ENCODE peak calls at places on chromosomes 16 and 17, in nine cellular contexts. Q is HCT116, X is foreskin keratinocyte, W is left lung, U is endodermal cell, M is aorta, S is tibial artery, H is mammary epithelial cell, L is GM23338. E is an unnamed sample.
A peak's percentile ranks its signal among the peaks of the same experiment; 100 is the strongest.

GRCh38 chr17:17484451-17484899 is 7.7 kb downstream of the MED9 start:
- DNase-seq in M (no peak), X (no peak), Q (no peak), U (no peak), S (no peak), H (no peak), L (no peak), W (no peak), E (no peak)

GRCh38 chr17:55420776-55421178 is 858 bp downstream of the MMD start:
- DNase-seq in M (peak; percentile 63), Q (no peak), H (peak; percentile 14), U (peak; percentile 75), S (peak; percentile 73), L (peak; percentile 55), X (no peak), W (peak; percentile 56), E (peak; percentile 43)

GRCh38 chr17:29565643-29566472 is 979 bp downstream of the ABHD15 start:
- DNase-seq in S (no peak), H (no peak), Q (peak; percentile 22), M (peak; percentile 67), X (peak; percentile 35), W (no peak), U (peak; percentile 93), L (peak; percentile 82), E (peak; percentile 20)

GRCh38 chr17:44775136-44775837 is 16.5 kb downstream of the ADAM11 start:
- DNase-seq in M (peak; percentile 98), L (peak; percentile 99), Q (peak; percentile 97), H (peak; percentile 98), W (peak; percentile 98), X (peak; percentile 96), U (peak; percentile 100), S (peak; percentile 97), E (peak; percentile 87)

GRCh38 chr17:45801386-45801785 is 17.3 kb downstream of the CRHR1 start:
- DNase-seq in S (no peak), U (no peak), H (no peak), W (no peak), L (no peak), Q (no peak), X (no peak), M (no peak), E (no peak)

GRCh38 chr17:49471769-49472168 is 23.3 kb upstream of the NGFR start:
- DNase-seq in W (no peak), Q (no peak), U (no peak), X (no peak), M (no peak), H (no peak), S (no peak), L (no peak), E (no peak)

GRCh38 chr16:71501562-71501961 is 12.4 kb upstream of the ZNF19 start:
- DNase-seq in Q (no peak), H (no peak), S (no peak), U (no peak), W (no peak), L (no peak), X (no peak), M (no peak), E (no peak)

GRCh38 chr17:7988750-7989178 is 13.7 kb upstream of the GUCY2D start:
- DNase-seq in M (no peak), X (peak; percentile 75), U (no peak), H (peak; percentile 75), Q (peak; percentile 80), S (no peak), W (no peak), L (peak; percentile 79), E (no peak)

GRCh38 chr17:82357394-82357793 is 1.7 kb upstream of the TEX19 start:
- DNase-seq in H (no peak), Q (no peak), W (no peak), L (no peak), U (no peak), X (no peak), S (no peak), M (no peak), E (no peak)

GRCh38 chr17:82356028-82356427 is 3.0 kb upstream of the TEX19 start:
- DNase-seq in S (no peak), Q (no peak), X (peak; percentile 83), W (no peak), U (peak; percentile 54), L (no peak), H (peak; percentile 75), M (no peak), E (no peak)

GRCh38 chr17:82356845-82357355 is 2.1 kb upstream of the TEX19 start:
- DNase-seq in M (no peak), U (peak; percentile 88), L (peak; percentile 69), W (no peak), Q (no peak), X (no peak), H (no peak), S (no peak), E (no peak)

GRCh38 chr17:82361885-82362633 is 3.0 kb downstream of the TEX19 start:
- DNase-seq in S (no peak), M (no peak), H (no peak), W (no peak), L (no peak), X (no peak), Q (no peak), U (peak; percentile 40), E (no peak)

DNA sequence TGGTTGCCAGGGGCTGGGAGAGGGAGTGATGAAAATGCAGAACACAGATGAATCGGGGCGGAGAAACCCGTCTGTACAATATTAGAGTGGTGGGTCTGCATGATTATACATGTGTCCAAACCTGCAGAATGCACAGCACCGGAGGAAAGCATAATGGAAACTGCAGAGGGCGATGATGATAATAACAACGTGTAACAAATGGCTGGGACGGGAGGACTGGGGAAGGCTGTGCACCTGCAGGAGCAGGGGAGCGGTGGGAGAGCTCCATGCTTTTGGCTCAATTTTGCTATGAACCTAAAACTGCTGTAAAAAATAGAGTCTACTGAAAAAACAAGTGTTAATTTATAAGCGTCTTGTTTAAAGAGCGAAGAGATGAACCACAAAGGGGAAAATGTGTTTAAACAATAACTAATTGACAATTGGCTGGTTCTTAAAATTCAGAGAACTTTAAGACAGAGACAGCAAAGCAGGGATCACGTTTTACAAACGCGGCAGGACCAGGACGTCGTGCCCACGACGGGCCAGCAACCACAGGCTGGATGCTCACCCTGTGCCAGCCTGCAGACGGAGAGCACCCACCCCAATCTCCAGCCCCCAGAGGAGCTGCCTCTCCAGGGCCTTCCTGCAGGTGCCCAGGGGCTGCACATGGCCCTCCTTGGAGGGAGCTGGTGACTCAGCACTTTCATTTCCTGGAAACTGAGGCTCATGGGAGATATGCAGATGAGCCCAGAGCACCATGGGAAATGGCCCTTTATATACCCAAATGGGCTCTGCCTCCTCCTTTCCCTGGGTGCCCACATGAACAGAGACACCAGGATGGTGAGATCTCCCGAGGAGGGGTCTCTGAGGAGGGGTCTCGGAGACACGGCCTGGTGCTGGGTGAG is at the start of gene TEX19:
- DNase-seq in S (no peak), W (no peak), X (no peak), U (peak; percentile 68), L (peak; percentile 50), H (no peak), M (no peak), Q (no peak), E (no peak)
- H3K27ac ChIP-seq in S (no peak within 1 kb of the TSS), W (no peak within 1 kb of the TSS), X (no peak within 1 kb of the TSS), U (peak within 1 kb of the TSS; percentile 36), L (no peak within 1 kb of the TSS), H (no peak within 1 kb of the TSS), M (no peak within 1 kb of the TSS), Q (peak within 1 kb of the TSS; percentile 38), E (no peak within 1 kb of the TSS)

GRCh38 chr16:11562411-11562810 is 24.3 kb downstream of the LITAF start:
- DNase-seq in U (no peak), L (no peak), X (peak; percentile 78), H (peak; percentile 77), S (no peak), W (no peak), Q (no peak), M (no peak), E (no peak)

GRCh38 chr16:11562941-11563340 is 23.8 kb downstream of the LITAF start:
- DNase-seq in H (no peak), M (peak; percentile 44), S (no peak), L (no peak), W (no peak), U (no peak), X (no peak), Q (no peak), E (no peak)

GRCh38 chr16:11561440-11561797 is 25.3 kb downstream of the LITAF start:
- DNase-seq in H (no peak), S (no peak), Q (no peak), L (no peak), M (no peak), W (no peak), X (no peak), U (no peak), E (no peak)

GRCh38 chr16:11561856-11562255 is 24.9 kb downstream of the LITAF start:
- DNase-seq in M (no peak), S (no peak), W (no peak), L (no peak), X (no peak), U (no peak), Q (no peak), H (no peak), E (no peak)

DNA sequence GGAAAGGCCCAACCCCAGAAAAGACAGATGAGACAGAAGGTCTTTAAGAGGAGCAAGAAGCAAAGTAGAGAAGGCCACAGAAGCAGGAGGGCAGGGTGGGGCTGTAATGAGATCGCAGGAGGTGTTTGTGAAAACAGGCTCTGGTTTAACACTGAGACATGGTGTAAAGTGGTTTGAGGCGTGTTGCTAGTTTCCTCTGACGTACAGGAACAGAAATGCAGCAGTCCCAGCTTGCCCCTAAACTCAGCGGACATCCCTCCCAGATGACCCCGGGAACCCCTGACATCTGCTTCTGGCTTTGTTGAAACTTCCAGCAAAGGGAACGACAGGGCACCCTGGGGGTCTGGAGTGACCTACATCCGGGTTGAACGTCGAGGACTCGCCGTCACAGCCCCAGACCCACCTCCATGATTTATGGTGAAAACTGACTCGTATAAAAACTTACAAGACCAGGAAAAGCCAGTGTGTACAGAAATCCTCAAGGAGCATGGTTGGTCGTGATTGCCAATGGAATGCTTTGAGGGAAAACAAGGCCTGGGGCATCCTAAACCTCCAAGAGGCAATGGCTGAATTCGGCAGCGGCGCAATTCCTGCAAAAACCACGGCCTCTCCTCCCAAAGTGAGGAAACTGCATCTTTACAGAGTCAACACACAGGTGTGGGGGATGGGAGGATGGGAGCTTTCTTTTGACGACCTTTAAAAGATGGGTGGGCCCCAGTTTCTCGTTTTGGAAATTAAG is 25.8 kb downstream of the LITAF start:
- DNase-seq in X (peak; percentile 90), U (peak; percentile 53), W (no peak), S (no peak), L (peak; percentile 59), M (no peak), H (peak; percentile 92), Q (no peak), E (peak; percentile 44)
- H3K27ac ChIP-seq in X (peak overlapping the region; percentile 86), U (peak overlapping the region; percentile 34), W (peak overlapping the region; percentile 63), S (peak overlapping the region; percentile 8), L (peak overlapping the region; percentile 84), M (no peak overlapping the region), H (peak overlapping the region; percentile 92), Q (no peak overlapping the region), E (peak overlapping the region; percentile 56)

DNA sequence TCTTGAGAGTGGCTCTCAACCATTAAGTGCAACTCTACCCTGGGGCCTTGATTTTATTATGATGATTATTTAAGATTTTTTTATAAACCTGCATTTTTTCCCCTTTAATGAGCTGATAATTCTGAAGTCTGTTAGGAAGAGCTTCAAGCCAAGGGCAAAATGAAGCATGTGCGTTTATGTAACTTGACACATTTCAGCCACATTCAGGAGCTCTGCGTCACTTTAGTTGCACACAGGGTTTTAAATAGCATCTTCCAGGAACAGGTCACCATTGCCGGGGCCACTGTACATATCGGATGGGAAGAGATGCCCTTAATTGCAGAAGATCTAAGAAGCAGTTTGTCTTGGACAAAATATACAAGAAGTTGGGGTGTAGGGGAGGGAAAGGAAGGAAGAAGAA is 89.6 kb downstream of the BMERB1 start:
- DNase-seq in S (no peak), M (no peak), H (no peak), W (no peak), Q (no peak), L (no peak), X (no peak), U (no peak), E (peak; percentile 45)
- H3K27ac ChIP-seq in S (no peak overlapping the region), M (no peak overlapping the region), H (no peak overlapping the region), W (no peak overlapping the region), Q (no peak overlapping the region), L (no peak overlapping the region), X (no peak overlapping the region), U (no peak overlapping the region), E (peak overlapping the region; percentile 68)

GRCh38 chr16:65572156-65572555 is 450.3 kb upstream of the CDH11 start:
- DNase-seq in M (no peak), H (peak; percentile 62), L (no peak), Q (no peak), S (no peak), W (no peak), U (no peak), X (peak; percentile 82), E (no peak)

GRCh38 chr16:65574311-65574966 is 452.6 kb upstream of the CDH11 start:
- DNase-seq in X (no peak), M (no peak), U (no peak), L (no peak), S (no peak), H (no peak), W (no peak), Q (no peak), E (no peak)

GRCh38 chr16:65579050-65579449 is 457.2 kb upstream of the CDH11 start:
- DNase-seq in X (no peak), S (no peak), H (no peak), L (peak; percentile 38), W (no peak), Q (no peak), U (no peak), M (no peak), E (no peak)

GRCh38 chr16:65576139-65576538 is 454.3 kb upstream of the CDH11 start:
- DNase-seq in L (no peak), W (no peak), X (no peak), M (no peak), H (no peak), S (no peak), Q (no peak), U (no peak), E (no peak)

GRCh38 chr16:65576631-65577030 is 454.8 kb upstream of the CDH11 start:
- DNase-seq in X (no peak), H (no peak), L (peak; percentile 87), Q (no peak), U (peak; percentile 87), S (no peak), W (no peak), M (peak; percentile 23), E (no peak)
- H3K27ac ChIP-seq in X (no peak overlapping the region), H (no peak overlapping the region), L (no peak overlapping the region), Q (no peak overlapping the region), U (no peak overlapping the region), S (no peak overlapping the region), W (no peak overlapping the region), M (no peak overlapping the region), E (no peak overlapping the region)

E was measured in gastrocnemius medialis.